ENCODE peak calls at places on chromosomes 4 and X, in nine cellular contexts. U is AG09309, L is kidney epithelial cell, C is upper lobe of left lung, B is AG04449, T is GM06990, M is tibial artery, Q is D721Med, P is HFFc6. I is an unnamed sample.

GRCh38 chr4:168864831-168865541 is 145.1 kb downstream of the CBR4 start:
- DNase-seq in T (no peak), U (no peak), Q (no peak), C (no peak), P (peak; percentile 77), L (no peak), M (no peak), B (peak; percentile 59), I (no peak)

GRCh38 chrX:135484636-135485289 is 35.7 kb upstream of the INTS6L start:
- DNase-seq in T (no peak), L (no peak), Q (no peak), B (peak; percentile 3), M (no peak), C (no peak), U (peak; percentile 31), P (peak; percentile 48), I (no peak)

GRCh38 chrX:73916931-73917657 is 354.1 kb downstream of the CHIC1 start:
- DNase-seq in P (peak; percentile 76), C (no peak), U (peak; percentile 75), B (peak; percentile 36), Q (no peak), T (no peak), L (peak; percentile 74), M (no peak), I (no peak)

GRCh38 chr4:122548452-122548851 is 72.4 kb downstream of the IL21 start:
- DNase-seq in M (no peak), U (no peak), B (no peak), C (no peak), P (no peak), Q (no peak), L (no peak), T (no peak), I (no peak)

GRCh38 chrX:22037911-22038537 is 5.9 kb downstream of the PHEX start:
- DNase-seq in L (no peak), M (no peak), C (no peak), T (no peak), Q (no peak), P (no peak), B (no peak), U (no peak), I (no peak)

GRCh38 chrX:153474718-153475117 is 4.3 kb upstream of the HAUS7 start:
- DNase-seq in C (peak; percentile 90), M (peak; percentile 74), T (no peak), U (no peak), B (no peak), P (peak; percentile 22), Q (no peak), L (no peak), I (peak; percentile 36)

GRCh38 chr4:102439835-102440234 is 61.3 kb upstream of the NFKB1 start:
- DNase-seq in T (no peak), B (peak; percentile 77), L (no peak), Q (no peak), M (no peak), P (peak; percentile 67), C (no peak), U (peak; percentile 76), I (no peak)

GRCh38 chr4:188171551-188171950 is 32.3 kb downstream of the TRIML1 start:
- DNase-seq in C (no peak), T (no peak), M (no peak), B (no peak), U (no peak), L (no peak), Q (no peak), P (no peak), I (no peak)

GRCh38 chr4:8729408-8730149 is 137.0 kb downstream of the CPZ start:
- DNase-seq in C (peak; percentile 46), U (no peak), B (no peak), M (no peak), P (no peak), L (no peak), T (no peak), Q (no peak), I (peak; percentile 4)

GRCh38 chr4:142354041-142354440 is 492.1 kb downstream of the INPP4B start:
- DNase-seq in C (no peak), M (no peak), U (no peak), P (peak; percentile 70), T (no peak), L (no peak), Q (no peak), B (no peak), I (no peak)

GRCh38 chr4:54322817-54323417 is 93.8 kb downstream of the PDGFRA start:
- DNase-seq in C (no peak), U (peak; percentile 10), T (peak; percentile 18), M (peak; percentile 45), L (peak; percentile 9), Q (no peak), B (peak; percentile 3), P (peak; percentile 45), I (no peak)

GRCh38 chrX:19535481-19535880 is 20.2 kb upstream of the MAP3K15 start:
- DNase-seq in L (no peak), U (peak; percentile 3), C (no peak), T (no peak), Q (no peak), B (no peak), P (peak; percentile 11), M (no peak), I (no peak)

GRCh38 chr4:138263438-138263837 is 21.3 kb upstream of the SLC7A11 start:
- DNase-seq in B (no peak), L (no peak), Q (no peak), C (no peak), U (no peak), M (no peak), P (no peak), T (no peak), I (no peak)

GRCh38 chr4:20895208-20895607 is 194.9 kb downstream of the PACRGL start:
- DNase-seq in T (no peak), L (no peak), U (no peak), M (no peak), C (no peak), P (no peak), B (no peak), Q (no peak), I (no peak)

GRCh38 chr4:168755643-168756482 is 254.2 kb downstream of the CBR4 start:
- DNase-seq in L (no peak), M (no peak), Q (no peak), U (no peak), B (no peak), T (no peak), P (peak; percentile 28), C (no peak), I (no peak)

GRCh38 chr4:141900841-141901240 is 264.5 kb downstream of the IL15 start:
- DNase-seq in B (no peak), C (no peak), M (no peak), P (no peak), L (no peak), U (no peak), T (no peak), Q (no peak), I (no peak)

GRCh38 chr4:6425336-6425735 is 47.1 kb downstream of the PPP2R2C start:
- DNase-seq in B (no peak), M (no peak), U (no peak), C (no peak), P (no peak), Q (no peak), T (no peak), L (no peak), I (peak; percentile 31)

DNA sequence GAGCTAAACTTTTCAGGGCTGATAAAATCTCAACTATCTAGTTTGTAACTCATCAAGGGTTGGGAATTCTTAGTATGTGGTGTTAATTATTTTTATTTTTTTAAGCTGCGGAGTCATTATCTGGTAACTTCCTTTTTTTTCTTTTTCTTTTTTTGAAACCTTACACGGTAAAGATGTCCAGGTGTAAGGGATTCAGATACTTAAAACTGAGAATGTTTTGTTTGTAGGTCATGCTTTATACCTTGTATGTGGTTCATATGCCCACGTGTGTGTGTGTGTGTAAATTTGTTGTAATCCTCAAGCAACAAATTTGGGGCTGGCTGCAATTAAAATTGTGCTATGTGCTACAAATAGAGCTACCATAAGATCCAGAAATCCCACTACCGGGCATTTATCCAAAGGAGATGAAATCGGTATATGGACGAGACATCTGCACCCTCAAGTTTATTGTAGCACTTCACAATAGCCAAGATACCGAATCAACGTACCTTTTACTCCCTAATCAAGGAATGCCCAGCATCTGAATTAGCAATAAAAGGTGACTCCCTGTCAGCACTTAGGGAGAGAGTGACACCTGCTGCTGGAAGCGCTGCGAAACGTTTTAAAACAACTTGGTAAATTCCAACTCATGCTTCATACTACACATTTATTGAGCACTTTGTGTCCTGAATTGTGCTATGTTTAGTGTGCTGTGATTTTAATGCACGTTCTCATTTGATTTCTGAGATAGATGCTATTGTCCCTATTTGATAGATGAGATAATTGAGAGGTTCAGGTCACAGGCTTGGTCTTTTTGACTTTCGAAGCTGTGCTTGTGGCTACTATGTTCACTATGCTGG is 16.1 kb downstream of the MSMO1 start:
- DNase-seq in P (no peak), L (no peak), T (no peak), M (no peak), C (no peak), U (no peak), Q (no peak), B (no peak), I (no peak)
- TF ChIP-seq CTCF in P (peak; percentile 55), L (peak; percentile 31), T (no peak), M (no peak), C (no peak), U (peak; percentile 40), Q (peak; percentile 48), B (peak; percentile 23), I (no peak)

GRCh38 chr4:39524420-39524957 is 2.8 kb downstream of the UGDH start:
- DNase-seq in B (no peak), C (no peak), M (no peak), U (no peak), Q (no peak), L (no peak), P (no peak), T (no peak), I (no peak)
- TF ChIP-seq CTCF in B (no peak), C (no peak), M (no peak), U (no peak), Q (no peak), L (no peak), P (no peak), T (no peak), I (no peak)

GRCh38 chr4:111937368-111937767 is 207.9 kb upstream of the FAM241A start:
- DNase-seq in T (no peak), U (peak; percentile 14), C (no peak), P (peak; percentile 35), M (no peak), L (no peak), B (no peak), Q (no peak), I (no peak)
- TF ChIP-seq CTCF in T (peak; percentile 58), U (peak; percentile 28), C (no peak), P (peak; percentile 74), M (no peak), L (peak; percentile 36), B (peak; percentile 1), Q (peak; percentile 43), I (no peak)

GRCh38 chrX:25442501-25442900 is 426.7 kb upstream of the ARX start:
- DNase-seq in U (no peak), T (no peak), Q (no peak), P (no peak), C (no peak), L (no peak), M (no peak), B (no peak), I (no peak)
- TF ChIP-seq CTCF in U (no peak), T (no peak), Q (peak; percentile 44), P (no peak), C (no peak), L (peak; percentile 47), M (no peak), B (no peak), I (no peak)

DNA sequence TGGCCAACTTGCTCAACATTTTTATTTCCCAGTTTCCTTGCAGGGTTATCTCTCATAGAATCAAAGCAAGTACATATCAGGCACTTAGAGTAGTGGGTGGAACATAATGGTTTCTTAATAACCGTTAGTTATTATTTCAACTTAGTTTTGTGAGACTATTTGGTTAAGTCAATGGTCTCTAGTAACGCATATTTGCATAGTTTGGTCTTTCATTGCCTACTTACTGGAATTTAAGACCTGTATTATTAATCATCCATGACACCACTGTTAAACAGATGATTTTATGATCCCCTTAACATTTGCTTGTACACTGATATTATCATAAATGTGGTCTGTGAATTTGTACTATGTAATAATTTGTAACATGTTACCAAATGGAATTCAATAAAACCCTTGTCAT is 70.9 kb upstream of the SMIM31 start:
- DNase-seq in U (no peak), L (no peak), B (no peak), M (no peak), T (no peak), Q (no peak), P (no peak), C (no peak), I (no peak)
- TF ChIP-seq CTCF in U (no peak), L (no peak), B (no peak), M (no peak), T (no peak), Q (no peak), P (no peak), C (no peak), I (no peak)

I was measured in natural killer cell.